ENCODE peak calls at places on chromosomes 6 and 20, in five cellular contexts. D is HEK293T, N is HepG2, R is H1, E is GM12878. I is an unnamed sample.

GRCh38 chr20:21183722-21184121 is 57.8 kb downstream of the KIZ start:
- DNase-seq in D (no peak), N (no peak), R (no peak), E (no peak), I (no peak)

GRCh38 chr6:44538841-44539240 is 151.3 kb downstream of the CDC5L start:
- DNase-seq in D (no peak), N (no peak), R (peak), E (no peak), I (no peak)

GRCh38 chr20:40319056-40319455 is 370.0 kb downstream of the MAFB start:
- DNase-seq in D (no peak), N (no peak), R (no peak), E (no peak), I (no peak)

GRCh38 chr6:67815623-67816022 is 819.5 kb upstream of the ADGRB3 start:
- DNase-seq in D (no peak), N (no peak), R (no peak), E (no peak), I (no peak)

GRCh38 chr6:27419363-27419762 is 30.8 kb downstream of the ZNF391 start:
- DNase-seq in D (no peak), N (no peak), R (no peak), E (no peak), I (no peak)

GRCh38 chr6:169725270-169726048 is 1.2 kb upstream of the PHF10 start:
- DNase-seq in D (peak), N (peak), R (peak), E (no peak), I (no peak)

GRCh38 chr6:161171207-161171606 is 102.7 kb downstream of the AGPAT4 start:
- DNase-seq in D (no peak), N (no peak), R (no peak), E (no peak), I (no peak)

GRCh38 chr6:160115421-160115820 is 6.2 kb upstream of the SLC22A1 start:
- DNase-seq in D (no peak), N (no peak), R (no peak), E (no peak), I (no peak)

GRCh38 chr6:152356659-152357058 is 280.5 kb downstream of the SYNE1 start:
- DNase-seq in D (peak), N (peak), R (no peak), E (no peak), I (peak)

GRCh38 chr6:158910484-158911075 is 89.4 kb downstream of the RSPH3 start:
- DNase-seq in D (no peak), N (no peak), R (no peak), E (peak), I (peak)

GRCh38 chr6:150008588-150008987 is 16.7 kb downstream of the RAET1L start:
- DNase-seq in D (no peak), N (no peak), R (no peak), E (no peak), I (no peak)

GRCh38 chr6:29926795-29927427 is 15.4 kb upstream of the HLA-A start:
- DNase-seq in D (no peak), N (peak), R (peak), E (no peak), I (no peak)

GRCh38 chr20:62354811-62355341 is 12.2 kb downstream of the LAMA5 start:
- DNase-seq in D (no peak), N (no peak), R (no peak), E (no peak), I (no peak)

GRCh38 chr20:25272223-25273000 is 24.5 kb downstream of the PYGB start:
- DNase-seq in D (no peak), N (no peak), R (peak), E (no peak), I (no peak)

GRCh38 chr20:18243802-18244201 is 44.5 kb upstream of the ZNF133 start:
- DNase-seq in D (no peak), N (no peak), R (no peak), E (no peak), I (no peak)

GRCh38 chr20:32278199-32278643 is 770 bp downstream of the KIF3B start:
- DNase-seq in D (no peak), N (no peak), R (no peak), E (peak), I (no peak)

GRCh38 chr20:63029358-63030121 is 22.8 kb upstream of the BHLHE23 start:
- DNase-seq in D (no peak), N (no peak), R (no peak), E (no peak), I (no peak)

GRCh38 chr6:34465551-34466241 is at the start of gene PACSIN1:
- DNase-seq in D (no peak), N (no peak), R (peak), E (no peak), I (peak)

GRCh38 chr6:105644073-105644489 is 241.2 kb upstream of the PREP start:
- DNase-seq in D (no peak), N (no peak), R (no peak), E (no peak), I (no peak)

GRCh38 chr6:128918886-128919285 is 35.9 kb downstream of the LAMA2 start:
- DNase-seq in D (no peak), N (no peak), R (no peak), E (no peak), I (no peak)

GRCh38 chr6:128914051-128914450 is 31.1 kb downstream of the LAMA2 start:
- DNase-seq in D (no peak), N (no peak), R (no peak), E (no peak), I (no peak)

GRCh38 chr6:128919831-128920230 is 36.9 kb downstream of the LAMA2 start:
- DNase-seq in D (no peak), N (no peak), R (no peak), E (no peak), I (no peak)

GRCh38 chr6:128919412-128919811 is 36.5 kb downstream of the LAMA2 start:
- DNase-seq in D (no peak), N (no peak), R (no peak), E (no peak), I (no peak)
- TF ChIP-seq SUZ12 in D (no peak), N (no peak), R (no peak), E (no peak), I (no peak)

GRCh38 chr20:44543345-44543744 is 21.5 kb upstream of the SERINC3 start:
- DNase-seq in D (no peak), N (no peak), R (no peak), E (no peak), I (no peak)
- TF ChIP-seq SUZ12 in D (no peak), N (no peak), R (no peak), E (no peak), I (no peak)

GRCh38 chr6:166637001-166637400 is 9.9 kb upstream of the RPS6KA2 start:
- DNase-seq in D (no peak), N (no peak), R (no peak), E (no peak), I (no peak)
- TF ChIP-seq SUZ12 in D (no peak), N (no peak), R (no peak), E (no peak), I (no peak)

GRCh38 chr20:49455691-49456090 is 26.8 kb downstream of the KCNB1 start:
- DNase-seq in D (no peak), N (no peak), R (no peak), E (no peak), I (no peak)

GRCh38 chr20:49450281-49450707 is 32.2 kb downstream of the KCNB1 start:
- DNase-seq in D (no peak), N (no peak), R (no peak), E (no peak), I (peak)

GRCh38 chr20:49447946-49448809 is 34.3 kb downstream of the KCNB1 start:
- DNase-seq in D (no peak), N (no peak), R (no peak), E (no peak), I (no peak)

GRCh38 chr20:49448917-49449316 is 33.6 kb downstream of the KCNB1 start:
- DNase-seq in D (peak), N (no peak), R (no peak), E (no peak), I (no peak)

GRCh38 chr20:49452011-49452482 is 30.4 kb downstream of the KCNB1 start:
- DNase-seq in D (no peak), N (no peak), R (no peak), E (no peak), I (no peak)
- TF ChIP-seq SUZ12 in D (no peak), N (no peak), R (no peak), E (no peak), I (no peak)

DNA sequence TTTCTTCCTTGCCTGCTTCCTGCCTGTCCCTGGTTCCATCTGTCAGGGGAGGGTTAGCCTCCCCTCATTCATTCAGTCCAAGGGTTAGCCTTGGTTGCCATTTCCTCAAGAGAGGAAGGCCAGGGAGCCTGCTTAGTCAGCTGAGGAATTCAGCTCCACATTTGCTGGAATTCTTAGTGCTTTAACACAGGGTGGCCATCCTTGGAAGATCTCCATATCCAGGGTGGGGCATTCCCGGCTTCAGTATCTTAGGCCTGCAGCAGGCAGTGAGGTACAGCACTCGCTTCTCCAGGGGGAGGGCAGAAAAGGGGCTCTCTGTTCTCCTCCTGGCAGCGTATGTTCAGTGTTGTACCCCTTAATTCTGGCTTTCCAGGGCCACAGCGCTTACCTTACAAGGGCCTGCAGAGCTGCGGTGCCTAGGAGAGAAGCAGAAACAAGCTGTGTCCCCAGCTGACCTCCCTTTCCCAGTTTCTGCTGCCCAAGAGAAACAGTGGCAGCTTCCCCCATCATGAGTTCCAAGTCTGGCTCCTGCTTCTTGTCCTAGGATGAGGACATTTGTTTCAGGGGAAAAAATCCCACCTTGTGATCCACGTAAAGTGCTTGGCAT is 12.6 kb downstream of the SIRT5 start:
- DNase-seq in D (no peak), N (no peak), R (no peak), E (no peak), I (no peak)
- TF ChIP-seq SUZ12 in D (no peak), N (no peak), R (no peak), E (no peak), I (no peak)

DNA sequence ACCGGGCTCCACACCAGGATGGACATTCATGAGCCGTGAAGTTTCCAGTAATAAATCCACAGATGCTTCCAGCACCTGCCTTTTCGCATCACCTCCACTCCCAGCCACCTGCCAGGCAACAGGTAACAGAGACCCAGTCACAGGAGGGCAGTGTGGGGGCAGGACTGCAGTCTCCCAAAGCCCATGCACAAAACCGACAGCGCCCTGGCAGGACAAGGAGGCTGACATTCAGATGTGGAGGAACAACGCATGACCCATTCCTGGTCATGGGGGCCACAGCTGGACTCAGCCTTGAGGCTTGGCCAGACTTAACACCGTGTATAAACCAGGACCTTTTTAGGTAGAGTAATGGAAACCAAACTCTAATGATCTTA is 8.2 kb downstream of the GFRA4 start:
- DNase-seq in D (no peak), N (no peak), R (no peak), E (no peak), I (no peak)
- TF ChIP-seq SUZ12 in D (no peak), N (no peak), R (no peak), E (no peak), I (no peak)

GRCh38 chr20:54119744-54120143 is 49.4 kb upstream of the BCAS1 start:
- DNase-seq in D (no peak), N (no peak), R (no peak), E (no peak), I (no peak)

GRCh38 chr20:54122681-54123586 is 50.9 kb downstream of the CYP24A1 start:
- DNase-seq in D (no peak), N (peak), R (no peak), E (no peak), I (no peak)

GRCh38 chr20:54122189-54122588 is 51.6 kb downstream of the CYP24A1 start:
- DNase-seq in D (no peak), N (no peak), R (no peak), E (no peak), I (no peak)

GRCh38 chr20:54126809-54127655 is 46.8 kb downstream of the CYP24A1 start:
- DNase-seq in D (no peak), N (no peak), R (no peak), E (no peak), I (no peak)

DNA sequence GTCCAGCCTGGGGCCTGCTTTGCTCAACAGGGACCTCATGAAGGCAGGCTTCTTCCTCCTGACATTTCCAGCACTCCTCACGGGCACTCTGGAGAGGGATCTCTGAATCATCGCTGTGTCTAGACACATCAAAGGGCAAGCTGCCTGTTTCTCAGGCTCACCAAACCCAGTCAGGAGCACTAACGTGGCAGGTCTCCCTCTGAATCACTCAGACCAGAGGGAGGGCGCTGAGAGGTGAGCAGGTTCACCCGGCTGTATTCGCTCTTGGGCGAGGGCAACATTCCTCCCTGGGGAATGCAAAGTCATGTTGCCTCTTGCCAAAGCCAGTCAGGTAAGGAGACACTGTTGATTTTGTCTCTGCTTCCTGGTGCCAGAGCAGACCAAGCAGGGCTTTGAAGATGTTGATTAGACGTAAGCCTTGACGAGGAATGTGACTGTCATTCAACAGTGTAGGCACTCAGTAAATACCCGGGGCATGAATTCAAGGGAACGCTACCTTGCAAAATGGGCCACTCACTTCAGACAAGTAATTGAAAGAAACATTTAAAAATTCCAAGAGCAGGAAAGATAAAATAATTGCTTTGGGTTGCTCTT is 50.1 kb downstream of the CYP24A1 start:
- DNase-seq in D (no peak), N (peak), R (peak), E (no peak), I (peak)
- TF ChIP-seq SUZ12 in D (no peak), N (no peak), R (no peak), E (no peak), I (no peak)

DNA sequence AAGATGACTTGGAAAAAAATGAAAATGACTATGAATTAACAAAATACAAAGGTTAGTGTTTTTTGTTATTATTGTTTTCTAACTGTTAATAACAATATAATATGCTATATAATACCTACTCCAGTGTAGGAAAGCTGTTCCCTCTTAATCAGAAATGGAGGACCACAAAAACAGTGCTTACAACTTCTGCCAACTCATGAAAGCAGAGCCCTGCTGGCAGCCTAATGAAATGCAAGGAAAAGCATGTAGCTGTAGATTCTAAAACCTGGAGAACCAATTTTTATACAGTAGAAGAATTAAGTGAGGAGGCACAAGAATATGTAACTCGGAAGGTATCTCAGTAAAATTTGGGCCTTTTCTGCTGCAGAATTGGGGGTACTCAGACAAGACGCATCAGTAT is 29.4 kb downstream of the PHIP start:
- DNase-seq in D (peak), N (peak), R (no peak), E (no peak), I (peak)
- TF ChIP-seq SUZ12 in D (no peak), N (no peak), R (no peak), E (no peak), I (no peak)